ENCODE peak calls at places on chromosomes 12 and 14, in four cellular contexts. O is GM20000, W is type B pancreatic cell, I is colonic mucosa. Y is an unnamed sample.

GRCh38 chr14:64040044-64040443 is 187.2 kb downstream of the SYNE2 start:
- DNase-seq in I (no peak), W (no peak), O (no peak), Y (no peak)

GRCh38 chr12:62785941-62786559 is 148.9 kb downstream of the PPM1H start:
- DNase-seq in W (no peak), O (no peak), I (no peak), Y (peak)

GRCh38 chr14:102019141-102019540 is 54.8 kb downstream of the DYNC1H1 start:
- DNase-seq in O (no peak), W (no peak), I (no peak), Y (no peak)

GRCh38 chr12:106126441-106127288 is 12.1 kb downstream of the NUAK1 start:
- DNase-seq in I (no peak), O (no peak), W (no peak), Y (no peak)

GRCh38 chr14:61281911-61282310 is 773 bp upstream of the TMEM30B start:
- DNase-seq in I (no peak), W (no peak), O (no peak), Y (no peak)

GRCh38 chr14:32711103-32711680 is 227.5 kb upstream of the NPAS3 start:
- DNase-seq in I (peak), O (peak), W (no peak), Y (peak)

GRCh38 chr14:44846232-44846824 is 115.4 kb downstream of the KLHL28 start:
- DNase-seq in O (peak), I (no peak), W (no peak), Y (peak)

GRCh38 chr14:71071042-71071441 is 163.8 kb downstream of the PCNX1 start:
- DNase-seq in W (no peak), I (no peak), O (no peak), Y (no peak)

GRCh38 chr12:95626854-95627253 is 75.6 kb upstream of the USP44 start:
- DNase-seq in I (no peak), O (no peak), W (no peak), Y (no peak)

GRCh38 chr12:22202847-22203246 is 131.7 kb downstream of the ST8SIA1 start:
- DNase-seq in W (no peak), I (no peak), O (no peak), Y (no peak)

GRCh38 chr12:62878211-62878610 is 56.7 kb downstream of the PPM1H start:
- DNase-seq in W (no peak), O (no peak), I (no peak), Y (no peak)

GRCh38 chr12:113647048-113647447 is 175.4 kb upstream of the LHX5 start:
- DNase-seq in I (no peak), O (no peak), W (no peak), Y (peak)

GRCh38 chr12:12331244-12331771 is 18.7 kb downstream of the MANSC1 start:
- DNase-seq in W (no peak), I (no peak), O (no peak), Y (no peak)

GRCh38 chr12:93763746-93764147 is 86.6 kb downstream of the CRADD start:
- DNase-seq in W (no peak), I (no peak), O (no peak), Y (no peak)

GRCh38 chr14:65558363-65558762 is 145.8 kb downstream of the FUT8 start:
- DNase-seq in W (no peak), I (no peak), O (no peak), Y (no peak)

GRCh38 chr12:110197003-110197402 is 72.8 kb downstream of the IFT81 start:
- DNase-seq in I (no peak), O (no peak), W (no peak), Y (no peak)

GRCh38 chr12:76569685-76570604 is 10.4 kb upstream of the OSBPL8 start:
- DNase-seq in O (no peak), W (no peak), I (no peak), Y (no peak)

GRCh38 chr12:8698830-8699330 is 1.1 kb downstream of the RIMKLB start:
- DNase-seq in O (no peak), I (no peak), W (no peak), Y (no peak)

DNA sequence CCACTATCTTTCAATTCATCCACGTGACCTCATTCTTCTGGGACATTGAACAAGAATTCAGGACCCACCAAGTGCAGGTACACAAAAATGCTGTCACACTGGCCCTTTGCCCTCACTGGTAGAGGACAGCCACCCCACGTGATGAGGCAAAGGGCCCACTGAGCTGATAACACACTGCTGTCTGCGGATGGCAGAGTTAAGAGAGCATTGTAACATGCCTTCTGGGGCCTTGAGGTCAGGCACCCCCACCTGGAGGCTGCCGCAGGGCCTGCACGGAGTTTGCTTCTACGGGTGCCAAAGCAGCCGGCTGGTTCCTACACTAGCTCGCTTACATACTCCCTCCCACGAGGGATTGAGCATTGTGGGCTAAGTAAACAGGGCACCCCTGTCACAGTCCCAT is 101.0 kb downstream of the LRIG3 start:
- DNase-seq in I (no peak), W (no peak), O (no peak), Y (no peak)
- TF ChIP-seq CTCF in I (no peak), W (no peak), O (no peak), Y (no peak)

GRCh38 chr12:52874573-52875435 is 26.0 kb upstream of the KRT78 start:
- DNase-seq in W (no peak), I (no peak), O (no peak), Y (no peak)

GRCh38 chr12:52877242-52877641 is 27.6 kb downstream of the KRT8 start:
- DNase-seq in I (no peak), W (no peak), O (no peak), Y (no peak)

GRCh38 chr12:52876371-52876770 is 27.6 kb upstream of the KRT78 start:
- DNase-seq in O (no peak), I (peak), W (no peak), Y (no peak)

GRCh38 chr12:52879394-52880351 is 25.2 kb downstream of the KRT8 start:
- DNase-seq in O (peak), I (peak), W (peak), Y (peak)

GRCh38 chr12:52878507-52879393 is 26.1 kb downstream of the KRT8 start:
- DNase-seq in W (no peak), O (no peak), I (no peak), Y (no peak)
- TF ChIP-seq CTCF in W (no peak), O (no peak), I (no peak), Y (no peak)

DNA sequence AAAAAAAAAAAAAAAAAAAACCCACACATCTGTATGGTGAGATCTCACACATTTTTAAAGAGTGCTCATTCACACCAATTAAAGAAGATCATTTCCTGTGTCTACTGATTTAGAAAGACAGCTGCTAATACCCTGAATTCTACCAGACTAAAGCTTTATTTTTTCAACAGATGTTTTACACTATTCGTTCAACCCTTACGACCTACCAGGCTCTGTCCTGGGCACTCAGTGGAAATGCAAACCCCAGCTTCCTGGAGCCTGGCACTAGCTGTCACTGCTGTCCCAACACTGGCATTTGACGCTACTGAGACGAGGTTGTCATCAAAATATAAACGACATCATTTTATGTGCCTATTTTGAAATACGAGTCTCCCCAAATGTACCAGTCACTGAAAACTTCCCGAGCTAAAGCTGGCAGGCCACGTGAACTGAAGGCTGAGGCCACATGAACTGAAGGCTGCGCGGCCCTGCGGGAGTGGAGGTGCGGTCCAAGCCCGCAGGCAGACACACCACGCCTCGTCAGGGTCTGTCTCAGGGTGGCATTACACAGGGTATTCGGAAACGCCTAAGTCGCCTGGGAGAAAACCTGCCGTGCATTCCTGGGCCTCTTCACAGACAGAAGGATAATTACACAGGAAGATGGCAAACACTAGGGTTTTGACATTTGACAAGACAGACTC is 27.2 kb downstream of the SLC15A4 start:
- DNase-seq in I (no peak), W (no peak), O (peak), Y (no peak)
- TF ChIP-seq CTCF in I (no peak), W (no peak), O (no peak), Y (no peak)

DNA sequence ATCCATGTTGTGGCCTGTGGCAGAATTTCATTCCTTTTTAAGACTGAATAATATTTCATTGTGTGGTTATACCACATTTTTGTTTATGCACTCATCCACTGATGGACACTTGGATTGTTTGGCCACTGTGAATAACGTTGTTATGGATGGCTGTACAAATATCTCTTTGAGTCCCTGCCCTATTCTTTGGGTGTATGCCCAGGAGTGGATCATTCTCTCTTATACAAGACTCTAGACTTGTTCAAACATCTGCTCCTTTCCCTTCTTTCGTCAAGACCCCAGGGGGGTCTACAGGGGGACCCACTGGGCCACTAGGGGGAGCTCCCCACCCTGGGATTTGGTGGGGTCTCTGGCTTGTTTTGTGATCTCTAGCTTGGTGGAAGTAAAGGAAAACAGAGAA is 77.4 kb downstream of the FBXL14 start:
- DNase-seq in O (no peak), W (no peak), I (no peak), Y (no peak)
- TF ChIP-seq CTCF in O (peak), W (peak), I (peak), Y (no peak)

DNA sequence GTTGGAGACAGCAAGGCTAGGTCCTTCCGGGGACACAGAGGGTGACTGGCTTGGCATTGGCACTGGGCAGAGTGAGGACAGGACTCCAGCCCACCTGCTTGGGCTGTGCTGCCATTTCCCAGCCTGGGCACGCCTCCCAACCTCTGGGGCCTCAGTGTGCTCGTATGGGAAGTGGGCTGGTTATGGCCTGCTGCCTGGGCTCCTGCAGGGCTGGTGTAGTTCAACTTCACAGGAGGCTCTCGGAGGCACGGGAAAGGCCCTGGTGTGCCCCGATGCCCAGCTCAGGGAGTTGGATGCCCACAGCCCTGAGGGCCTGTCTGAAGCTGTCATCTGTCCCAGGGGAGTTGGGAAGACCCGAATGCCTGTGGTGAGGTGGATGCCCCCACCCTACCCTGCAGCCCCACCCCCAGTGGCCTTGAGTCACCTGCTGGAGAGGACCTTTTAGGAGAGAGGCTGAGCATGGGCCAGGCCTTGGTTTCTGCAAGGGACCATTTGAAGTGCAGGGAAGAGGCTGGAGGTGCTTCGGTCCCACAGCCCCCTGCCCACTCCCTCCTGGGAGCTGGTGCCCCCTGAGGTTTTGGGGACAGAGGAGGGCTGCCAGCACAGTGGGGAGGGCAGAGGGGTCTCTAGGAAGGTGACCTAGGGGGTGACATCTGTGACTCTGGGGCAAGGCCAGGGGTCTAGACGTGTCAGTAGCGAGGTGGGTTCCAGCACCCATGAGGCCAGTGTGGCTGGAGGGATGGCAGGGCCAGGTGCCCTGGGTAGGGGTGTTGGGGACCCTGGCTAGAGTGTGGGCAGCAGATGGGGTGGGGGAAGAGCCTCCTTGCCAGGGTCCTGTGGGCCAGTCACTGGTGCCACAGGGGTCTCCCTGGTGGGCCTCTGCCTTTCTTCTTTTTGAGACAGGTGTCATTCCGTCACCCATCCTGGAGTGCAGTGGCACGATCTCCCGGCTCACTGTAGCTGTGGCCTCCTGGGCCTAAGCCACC is 9.1 kb downstream of the ULK1 start:
- DNase-seq in O (no peak), W (no peak), I (no peak), Y (no peak)
- TF ChIP-seq CTCF in O (no peak), W (no peak), I (no peak), Y (no peak)

DNA sequence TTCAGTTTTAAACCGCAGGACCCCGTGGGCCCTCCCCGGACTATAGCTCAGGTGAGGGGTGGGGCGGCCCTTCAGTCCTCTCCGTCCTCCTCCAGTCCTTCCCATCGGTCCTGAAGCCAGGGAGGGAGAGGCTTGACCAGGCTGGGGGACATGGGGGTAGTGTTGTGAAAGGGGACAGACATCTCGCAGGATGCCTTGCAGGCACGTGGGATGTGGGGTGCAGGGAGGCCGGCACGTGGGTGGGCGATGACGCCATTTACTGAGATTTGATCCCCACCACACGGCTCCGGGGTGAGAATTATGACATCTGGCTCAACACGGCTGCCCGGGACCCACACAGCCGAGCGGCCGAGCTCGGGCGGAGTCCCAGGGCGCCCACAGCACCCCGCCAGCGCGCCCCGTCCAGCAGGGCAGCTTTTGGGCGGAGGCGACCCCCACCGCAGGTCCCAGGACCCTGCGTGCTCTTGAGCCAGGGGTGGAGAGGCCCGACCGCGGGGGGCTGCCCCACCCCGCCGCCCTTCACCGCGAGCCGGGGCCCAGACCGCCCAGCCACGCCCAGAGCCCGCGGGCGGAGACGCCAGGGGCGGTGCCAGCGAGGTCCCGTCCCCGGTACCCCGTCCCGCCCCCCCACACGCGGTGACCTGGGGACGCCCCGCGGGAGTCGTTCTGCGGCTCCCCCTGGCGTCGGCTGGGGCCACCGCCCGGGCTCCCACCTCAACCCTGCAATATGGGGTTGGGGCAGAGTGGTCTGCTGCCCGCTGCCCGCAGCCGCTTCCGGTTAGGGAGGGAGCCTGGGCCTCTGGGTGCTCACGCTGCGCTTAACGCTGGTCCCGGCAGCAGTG is 3.3 kb upstream of the EXOC3L4 start:
- DNase-seq in I (peak), O (peak), W (no peak), Y (peak)
- TF ChIP-seq CTCF in I (peak), O (peak), W (peak), Y (peak)

GRCh38 chr14:68718033-68718725 is 74.7 kb downstream of the ZFP36L1 start:
- DNase-seq in W (no peak), I (no peak), O (no peak), Y (peak)
- TF ChIP-seq CTCF in W (peak), I (peak), O (no peak), Y (peak)

GRCh38 chr12:43501705-43502104 is 50.3 kb downstream of the ADAMTS20 start:
- DNase-seq in W (no peak), O (peak), I (no peak), Y (no peak)
- TF ChIP-seq CTCF in W (peak), O (no peak), I (no peak), Y (no peak)

GRCh38 chr12:132556216-132556615 is 54.2 kb downstream of the LRCOL1 start:
- DNase-seq in W (no peak), I (no peak), O (no peak), Y (no peak)

GRCh38 chr12:132556801-132557200 is 53.6 kb downstream of the LRCOL1 start:
- DNase-seq in O (no peak), I (no peak), W (no peak), Y (no peak)

GRCh38 chr12:132557291-132557968 is 53.0 kb downstream of the LRCOL1 start:
- DNase-seq in O (no peak), I (no peak), W (no peak), Y (no peak)

GRCh38 chr12:132555686-132556085 is 54.7 kb downstream of the LRCOL1 start:
- DNase-seq in I (no peak), W (no peak), O (no peak), Y (no peak)

DNA sequence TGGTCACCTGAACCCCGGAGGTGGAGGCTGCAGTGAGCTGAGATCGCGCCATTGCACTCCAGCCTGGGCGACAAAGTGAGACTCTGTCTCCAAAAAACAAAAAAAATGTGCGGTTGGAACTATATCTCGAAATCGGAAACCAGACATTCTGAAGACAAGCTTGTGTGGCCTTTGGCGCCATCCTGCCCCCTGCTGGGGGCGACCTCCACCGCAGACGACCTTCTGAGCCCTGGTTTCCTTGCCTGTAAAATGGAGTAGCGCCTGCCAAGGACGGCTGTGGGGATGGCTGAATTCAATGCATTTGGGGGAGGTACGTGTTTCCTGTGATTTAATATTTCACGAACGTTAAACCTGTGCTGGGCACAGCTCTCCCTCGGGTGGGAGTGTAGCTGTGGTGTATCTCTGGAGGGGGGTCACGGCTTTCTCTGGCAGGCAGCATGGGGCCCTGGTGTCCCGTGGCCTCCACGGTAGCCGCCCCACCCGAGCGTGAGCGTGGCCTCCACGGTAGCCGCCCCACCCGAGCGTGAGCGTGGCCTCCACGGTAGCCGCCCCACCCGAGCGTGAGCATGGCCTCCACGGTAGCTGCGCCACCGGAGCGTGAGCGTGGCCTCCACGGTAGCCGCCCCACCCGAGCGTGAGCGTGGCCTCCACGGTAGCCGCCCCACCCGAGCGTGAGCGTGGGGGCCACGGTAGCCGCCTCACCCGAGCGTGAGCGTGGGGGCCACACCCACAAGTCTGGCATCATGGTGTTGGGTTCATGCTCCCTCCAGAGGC is 55.3 kb downstream of the LRCOL1 start:
- DNase-seq in W (no peak), I (no peak), O (no peak), Y (no peak)
- TF ChIP-seq CTCF in W (peak), I (no peak), O (peak), Y (peak)

DNA sequence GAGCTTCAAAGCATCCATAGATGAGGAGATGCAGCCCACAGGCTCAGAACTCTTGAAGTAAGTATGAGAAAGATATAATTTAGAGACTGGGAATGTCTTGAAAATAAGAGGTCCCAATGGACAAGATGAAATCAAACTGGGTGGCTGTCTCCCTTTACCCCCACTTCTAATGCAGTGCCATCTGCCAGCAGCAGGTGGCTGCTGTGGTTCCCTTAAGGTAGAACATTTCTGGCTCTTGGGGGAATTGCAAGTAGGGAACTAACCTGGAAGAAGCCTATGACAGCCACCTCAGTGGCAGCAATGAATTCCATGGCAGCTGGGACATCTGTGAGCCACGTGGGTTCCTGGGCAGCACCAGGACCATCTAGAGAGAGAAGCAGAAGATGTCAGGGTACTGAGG is 648 bp downstream of the ERP27 start:
- DNase-seq in I (no peak), O (no peak), W (no peak), Y (no peak)
- TF ChIP-seq CTCF in I (no peak), O (peak), W (peak), Y (peak)